ENCODE peak calls at places on chromosomes 5 and 9, in four cellular contexts. N, L, P and B are unnamed samples.

GRCh38 chr5:862367-863243 is 11.8 kb upstream of the ZDHHC11 start:
- DNase-seq in L (no peak), N (no peak), P (no peak), B (no peak)

GRCh38 chr9:134378901-134379338 is 52.7 kb downstream of the RXRA start:
- DNase-seq in N (peak; percentile 82), L (no peak), P (peak; percentile 78), B (no peak)

GRCh38 chr5:128084228-128085167 is 932 bp downstream of the SLC12A2 start:
- DNase-seq in N (peak; percentile 61), P (peak; percentile 87), L (peak; percentile 52), B (peak; percentile 55)

GRCh38 chr5:175847503-175847902 is 23.9 kb upstream of the CPLX2 start:
- DNase-seq in L (no peak), N (no peak), P (no peak), B (peak; percentile 63)

GRCh38 chr5:176364765-176365662 is at the start of gene ARL10:
- DNase-seq in L (peak; percentile 75), P (peak; percentile 32), N (peak; percentile 56), B (peak; percentile 87)

GRCh38 chr5:135376961-135377621 is 21.9 kb downstream of the MACROH2A1 start:
- DNase-seq in L (peak; percentile 39), N (no peak), P (no peak), B (no peak)

GRCh38 chr5:423626-424258 is 19.2 kb upstream of the EXOC3 start:
- DNase-seq in N (no peak), P (no peak), L (no peak), B (no peak)

GRCh38 chr5:9015937-9016270 is 530.0 kb downstream of the SEMA5A start:
- DNase-seq in P (no peak), N (no peak), L (no peak), B (no peak)

GRCh38 chr5:10599828-10600227 is 36.0 kb downstream of the ANKRD33B start:
- DNase-seq in L (no peak), N (no peak), P (no peak), B (no peak)

GRCh38 chr9:2216591-2216990 is 201.4 kb downstream of the SMARCA2 start:
- DNase-seq in L (no peak), N (no peak), P (no peak), B (no peak)

GRCh38 chr9:18438300-18438925 is 35.5 kb upstream of the ADAMTSL1 start:
- DNase-seq in L (no peak), N (peak; percentile 58), P (peak; percentile 6), B (no peak)